ENCODE peak calls at places on chromosomes 1 and 21, in four cellular contexts. A is endothelial cell of umbilical vein, W is K562, Y is A549. I is an unnamed sample.

GRCh38 chr1:12658531-12659453 is 14.9 kb downstream of the AADACL4 start:
- DNase-seq in W (peak), Y (peak), A (peak), I (peak)

GRCh38 chr1:8875216-8875861 is 3.1 kb downstream of the ENO1 start:
- DNase-seq in W (no peak), A (peak), Y (no peak), I (peak)

GRCh38 chr1:184677344-184677743 is 77.3 kb downstream of the EDEM3 start:
- DNase-seq in Y (no peak), A (no peak), W (no peak), I (no peak)

GRCh38 chr21:18517905-18518566 is 114.5 kb upstream of the TMPRSS15 start:
- DNase-seq in A (no peak), Y (no peak), W (no peak), I (no peak)

GRCh38 chr21:44914176-44914874 is 6.4 kb downstream of the ITGB2 start:
- DNase-seq in A (no peak), W (no peak), Y (no peak), I (peak)

GRCh38 chr21:41768371-41769042 is 1.7 kb upstream of the RIPK4 start:
- DNase-seq in A (peak), W (no peak), Y (peak), I (peak)

GRCh38 chr1:100699744-100700143 is 19.8 kb upstream of the VCAM1 start:
- DNase-seq in Y (no peak), W (no peak), A (peak), I (no peak)

GRCh38 chr1:86502721-86503430 is 34.1 kb downstream of the CLCA1 start:
- DNase-seq in A (peak), Y (no peak), W (no peak), I (no peak)

GRCh38 chr1:226717256-226717909 is 21.7 kb downstream of the ITPKB start:
- DNase-seq in W (no peak), A (no peak), Y (no peak), I (peak)

GRCh38 chr1:9229549-9229948 is 5.0 kb upstream of the H6PD start:
- DNase-seq in W (no peak), Y (no peak), A (no peak), I (no peak)

GRCh38 chr1:229155472-229155871 is 115.4 kb upstream of the RAB4A start:
- DNase-seq in W (no peak), Y (no peak), A (no peak), I (peak)

GRCh38 chr1:183871142-183871541 is 66.2 kb downstream of the RGL1 start:
- DNase-seq in W (no peak), A (peak), Y (peak), I (no peak)

GRCh38 chr1:198246331-198246730 is 89.5 kb downstream of the NEK7 start:
- DNase-seq in A (no peak), Y (no peak), W (no peak), I (no peak)

GRCh38 chr1:206808615-206809014 is 36.3 kb upstream of the IL10 start:
- DNase-seq in Y (peak), W (peak), A (no peak), I (peak)

GRCh38 chr21:42125571-42126544 is 54.7 kb downstream of the UMODL1 start:
- DNase-seq in W (peak), A (no peak), Y (peak), I (peak)

GRCh38 chr21:36456714-36457399 is 23.1 kb downstream of the CLDN14 start:
- DNase-seq in Y (no peak), A (peak), W (no peak), I (no peak)

GRCh38 chr1:74772945-74773344 is 40.0 kb downstream of the TYW3 start:
- DNase-seq in A (no peak), Y (no peak), W (no peak), I (peak)

GRCh38 chr1:204321665-204322064 is 38.1 kb downstream of the PLEKHA6 start:
- DNase-seq in A (no peak), Y (no peak), W (no peak), I (no peak)

GRCh38 chr1:119290297-119290696 is 78.3 kb upstream of the HAO2 start:
- DNase-seq in W (no peak), A (no peak), Y (no peak), I (no peak)

GRCh38 chr1:119286587-119287181 is 81.9 kb upstream of the HAO2 start:
- DNase-seq in Y (peak), A (peak), W (peak), I (peak)

GRCh38 chr1:119288751-119289150 is 79.8 kb upstream of the HAO2 start:
- DNase-seq in W (no peak), A (no peak), Y (no peak), I (no peak)

GRCh38 chr1:119279441-119280415 is 88.9 kb upstream of the HAO2 start:
- DNase-seq in Y (peak), W (no peak), A (peak), I (no peak)

GRCh38 chr1:119285482-119285881 is 83.1 kb upstream of the HAO2 start:
- DNase-seq in Y (peak), A (no peak), W (no peak), I (peak)
- TF ChIP-seq MAX in Y (no peak), A (no peak), W (no peak), I (no peak)

DNA sequence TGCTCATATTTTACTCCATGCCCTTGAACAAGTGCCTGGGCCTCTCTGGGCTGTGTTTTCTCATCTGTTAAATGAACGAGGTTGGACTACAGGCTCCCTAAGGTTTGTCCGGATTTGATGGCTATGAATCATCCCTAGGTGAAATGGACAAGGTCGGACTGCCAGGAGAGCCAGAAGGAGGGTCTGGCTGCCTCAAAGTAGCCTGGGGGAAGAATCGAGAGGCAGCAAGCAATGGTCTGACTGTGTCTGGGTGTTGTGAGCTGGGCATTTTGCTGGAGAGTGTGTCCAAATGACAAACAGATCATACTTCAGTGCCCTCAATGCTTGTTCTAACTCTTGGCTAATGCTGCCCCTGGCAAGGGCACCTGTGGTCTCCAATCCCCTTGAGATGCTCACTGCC is 730.9 kb downstream of the PTPRU start:
- DNase-seq in Y (no peak), W (no peak), A (no peak), I (no peak)
- TF ChIP-seq MYC in Y (no peak), W (no peak), A (no peak), I (no peak)

GRCh38 chr1:26690157-26690556 is 5.7 kb upstream of the ARID1A start:
- DNase-seq in A (no peak), W (peak), Y (no peak), I (no peak)
- TF ChIP-seq CTCF in A (no peak), W (no peak), Y (no peak), I (no peak)

GRCh38 chr21:43812957-43813730 is 23.8 kb downstream of the RRP1 start:
- DNase-seq in W (no peak), A (no peak), Y (no peak), I (no peak)

GRCh38 chr21:43816611-43817071 is 27.3 kb downstream of the RRP1 start:
- DNase-seq in A (no peak), W (no peak), Y (no peak), I (no peak)

GRCh38 chr21:43814215-43815106 is 25.1 kb downstream of the RRP1 start:
- DNase-seq in A (no peak), W (no peak), Y (no peak), I (no peak)

GRCh38 chr21:43815991-43816390 is 26.6 kb downstream of the RRP1 start:
- DNase-seq in Y (no peak), A (no peak), W (no peak), I (no peak)

DNA sequence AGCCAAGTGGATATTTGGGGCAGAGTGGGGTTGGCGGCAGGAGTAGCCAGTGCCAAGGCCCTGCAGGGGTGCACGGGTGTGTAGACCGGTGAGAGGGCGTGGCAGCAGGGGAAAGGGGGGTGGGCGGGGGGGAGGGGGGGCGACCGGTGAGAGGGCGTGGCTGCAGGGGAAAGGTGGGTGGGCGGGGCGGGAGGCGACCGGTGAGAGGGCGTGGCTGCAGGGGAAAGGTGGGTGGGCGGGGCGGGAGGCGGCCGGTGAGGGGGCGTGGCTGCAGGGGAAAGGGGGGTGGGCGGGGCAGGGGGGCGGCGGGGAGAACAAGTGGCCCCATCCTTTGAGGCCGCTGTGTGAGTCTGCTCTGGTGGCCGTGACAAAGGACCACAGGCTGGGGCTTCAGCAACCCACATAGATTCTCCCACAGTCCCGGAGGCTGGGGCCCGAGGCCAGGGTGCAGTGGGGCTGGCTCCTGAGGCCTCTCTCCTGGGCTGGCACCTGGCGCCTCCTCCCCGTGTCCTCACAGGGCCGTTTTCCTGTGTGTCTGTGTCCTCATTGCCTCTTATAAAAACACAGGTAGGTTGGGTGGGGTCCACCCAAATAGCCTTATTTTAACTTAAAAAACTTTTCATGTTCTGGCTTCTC is 25.8 kb downstream of the RRP1 start:
- DNase-seq in A (no peak), Y (no peak), W (peak), I (no peak)
- TF ChIP-seq MAX in A (no peak), Y (no peak), W (no peak), I (no peak)

GRCh38 chr1:35882945-35883680 is at the start of gene AGO1:
- DNase-seq in Y (peak), W (peak), A (peak), I (peak)

GRCh38 chr1:35884934-35885333 is 1.9 kb downstream of the AGO1 start:
- DNase-seq in Y (no peak), W (no peak), A (no peak), I (peak)

GRCh38 chr1:35882586-35882944 is 444 bp upstream of the AGO1 start:
- DNase-seq in W (peak), A (no peak), Y (no peak), I (no peak)

GRCh38 chr1:35881850-35882273 is 1.1 kb upstream of the AGO1 start:
- DNase-seq in W (no peak), Y (no peak), A (no peak), I (no peak)

GRCh38 chr1:35883681-35884155 is 709 bp downstream of the AGO1 start:
- DNase-seq in Y (peak), A (peak), W (peak), I (peak)
- TF ChIP-seq MYC in Y (no peak), A (no peak), W (no peak), I (no peak)

GRCh38 chr1:46244656-46245371 is 2.7 kb upstream of the RAD54L start:
- DNase-seq in W (peak), A (peak), Y (peak), I (peak)
- TF ChIP-seq CTCF in W (peak), A (peak), Y (peak), I (peak)

DNA sequence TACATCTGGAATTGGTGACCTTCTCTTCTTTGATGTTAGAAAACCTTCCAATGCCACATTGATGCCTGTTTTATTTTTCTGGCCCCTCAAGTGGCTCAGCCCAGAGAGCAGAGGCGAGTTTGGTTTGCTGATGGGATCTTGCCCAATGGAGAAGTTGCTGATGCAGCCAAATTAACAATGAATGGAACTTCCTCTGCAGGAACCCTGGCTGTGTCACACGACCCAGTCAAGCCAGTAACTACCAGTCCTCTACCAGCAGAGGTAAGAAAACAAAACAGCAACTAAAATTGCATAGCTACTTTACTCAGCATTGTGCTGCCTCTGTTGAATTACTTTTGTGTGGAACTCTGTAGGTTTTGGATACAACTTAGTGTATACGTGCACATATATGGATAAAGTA is 97.6 kb downstream of the CC2D1B start:
- DNase-seq in A (peak), Y (no peak), W (no peak), I (peak)
- TF ChIP-seq MAX in A (no peak), Y (no peak), W (no peak), I (no peak)